ENCODE peak calls at places on chromosome 19, in ten cellular contexts. One of them, this sample, is unnamed.

GRCh38 chr19:6233051-6233826 is 46.5 kb downstream of the MLLT1 start:
- DNase-seq in testis: no peak
- DNase-seq in spleen: peak; percentile 81
- DNase-seq in GM10248: no peak
- DNase-seq in left lung: peak; percentile 80
- DNase-seq in bronchial epithelial cell: no peak
- DNase-seq in tibial artery: peak; percentile 80
- DNase-seq in B cell: no peak
- DNase-seq in fibroblast of mammary gland: peak; percentile 67
- DNase-seq in prostate gland: peak; percentile 60
- DNase-seq in this sample: no peak

GRCh38 chr19:8069116-8069973 is 16.8 kb downstream of the CCL25 start:
- DNase-seq in spleen: no peak
- DNase-seq in GM10248: no peak
- DNase-seq in B cell: no peak
- DNase-seq in fibroblast of mammary gland: peak; percentile 21
- DNase-seq in tibial artery: no peak
- DNase-seq in left lung: peak; percentile 6
- DNase-seq in testis: peak; percentile 50
- DNase-seq in prostate gland: no peak
- DNase-seq in bronchial epithelial cell: no peak
- DNase-seq in this sample: no peak

GRCh38 chr19:11176466-11177193 is 20.7 kb downstream of the KANK2 start:
- DNase-seq in B cell: no peak
- DNase-seq in GM10248: no peak
- DNase-seq in tibial artery: no peak
- DNase-seq in testis: no peak
- DNase-seq in bronchial epithelial cell: no peak
- DNase-seq in left lung: no peak
- DNase-seq in prostate gland: no peak
- DNase-seq in fibroblast of mammary gland: no peak
- DNase-seq in spleen: no peak
- DNase-seq in this sample: no peak

GRCh38 chr19:7176792-7177191 is 107.3 kb downstream of the ZNF557 start:
- DNase-seq in tibial artery: no peak
- DNase-seq in spleen: no peak
- DNase-seq in bronchial epithelial cell: no peak
- DNase-seq in left lung: no peak
- DNase-seq in prostate gland: no peak
- DNase-seq in fibroblast of mammary gland: no peak
- DNase-seq in B cell: no peak
- DNase-seq in GM10248: no peak
- DNase-seq in testis: no peak
- DNase-seq in this sample: no peak

GRCh38 chr19:35833972-35834371 is 18.3 kb downstream of the NPHS1 start:
- DNase-seq in fibroblast of mammary gland: no peak
- DNase-seq in prostate gland: no peak
- DNase-seq in testis: no peak
- DNase-seq in B cell: no peak
- DNase-seq in spleen: no peak
- DNase-seq in GM10248: no peak
- DNase-seq in bronchial epithelial cell: no peak
- DNase-seq in left lung: peak; percentile 2
- DNase-seq in tibial artery: no peak
- DNase-seq in this sample: no peak

GRCh38 chr19:35068941-35069634 is 27.6 kb downstream of the HPN start:
- DNase-seq in GM10248: no peak
- DNase-seq in fibroblast of mammary gland: no peak
- DNase-seq in spleen: no peak
- DNase-seq in B cell: no peak
- DNase-seq in bronchial epithelial cell: no peak
- DNase-seq in prostate gland: no peak
- DNase-seq in testis: no peak
- DNase-seq in left lung: no peak
- DNase-seq in tibial artery: no peak
- DNase-seq in this sample: no peak

GRCh38 chr19:4583961-4584669 is 24.6 kb upstream of the SEMA6B start:
- DNase-seq in spleen: peak; percentile 85
- DNase-seq in tibial artery: no peak
- DNase-seq in left lung: no peak
- DNase-seq in B cell: no peak
- DNase-seq in bronchial epithelial cell: no peak
- DNase-seq in prostate gland: no peak
- DNase-seq in testis: peak; percentile 57
- DNase-seq in GM10248: no peak
- DNase-seq in fibroblast of mammary gland: no peak
- DNase-seq in this sample: no peak

GRCh38 chr19:30305346-30306060 is 66.7 kb upstream of the ZNF536 start:
- DNase-seq in testis: no peak
- DNase-seq in fibroblast of mammary gland: no peak
- DNase-seq in tibial artery: no peak
- DNase-seq in spleen: no peak
- DNase-seq in B cell: no peak
- DNase-seq in left lung: no peak
- DNase-seq in GM10248: no peak
- DNase-seq in bronchial epithelial cell: no peak
- DNase-seq in prostate gland: no peak
- DNase-seq in this sample: no peak

GRCh38 chr19:805161-805561 is 7.9 kb downstream of the PTBP1 start:
- DNase-seq in GM10248: no peak
- DNase-seq in spleen: no peak
- DNase-seq in left lung: no peak
- DNase-seq in tibial artery: no peak
- DNase-seq in bronchial epithelial cell: no peak
- DNase-seq in prostate gland: no peak
- DNase-seq in B cell: no peak
- DNase-seq in fibroblast of mammary gland: no peak
- DNase-seq in testis: no peak
- DNase-seq in this sample: no peak

GRCh38 chr19:2495651-2496316 is 19.9 kb downstream of the GADD45B start:
- DNase-seq in GM10248: no peak
- DNase-seq in left lung: no peak
- DNase-seq in spleen: no peak
- DNase-seq in fibroblast of mammary gland: no peak
- DNase-seq in testis: peak; percentile 73
- DNase-seq in tibial artery: no peak
- DNase-seq in bronchial epithelial cell: no peak
- DNase-seq in prostate gland: no peak
- DNase-seq in B cell: peak; percentile 24
- DNase-seq in this sample: no peak

GRCh38 chr19:35154535-35155406 is at the start of gene FXYD5:
- DNase-seq in fibroblast of mammary gland: peak; percentile 80
- DNase-seq in tibial artery: peak; percentile 76
- DNase-seq in left lung: peak; percentile 96
- DNase-seq in bronchial epithelial cell: peak; percentile 69
- DNase-seq in GM10248: peak; percentile 80
- DNase-seq in prostate gland: no peak
- DNase-seq in testis: no peak
- DNase-seq in spleen: peak; percentile 95
- DNase-seq in B cell: peak; percentile 63
- DNase-seq in this sample: peak; percentile 63

GRCh38 chr19:934865-935422 is 9.1 kb downstream of the ARID3A start:
- DNase-seq in fibroblast of mammary gland: peak; percentile 48
- DNase-seq in B cell: no peak
- DNase-seq in prostate gland: peak; percentile 94
- DNase-seq in left lung: peak; percentile 97
- DNase-seq in bronchial epithelial cell: no peak
- DNase-seq in spleen: peak; percentile 94
- DNase-seq in GM10248: no peak
- DNase-seq in tibial artery: peak; percentile 82
- DNase-seq in testis: peak; percentile 71
- DNase-seq in this sample: no peak

GRCh38 chr19:52936151-52936957 is 13.1 kb upstream of the ZNF888 start:
- DNase-seq in B cell: no peak
- DNase-seq in fibroblast of mammary gland: no peak
- DNase-seq in left lung: no peak
- DNase-seq in bronchial epithelial cell: no peak
- DNase-seq in testis: no peak
- DNase-seq in GM10248: no peak
- DNase-seq in tibial artery: no peak
- DNase-seq in spleen: no peak
- DNase-seq in prostate gland: peak; percentile 60
- DNase-seq in this sample: no peak

GRCh38 chr19:50189326-50189725 is 14.1 kb upstream of the MYH14 start:
- DNase-seq in B cell: no peak
- DNase-seq in tibial artery: no peak
- DNase-seq in left lung: no peak
- DNase-seq in fibroblast of mammary gland: no peak
- DNase-seq in prostate gland: no peak
- DNase-seq in testis: no peak
- DNase-seq in spleen: no peak
- DNase-seq in bronchial epithelial cell: no peak
- DNase-seq in GM10248: no peak
- DNase-seq in this sample: no peak

GRCh38 chr19:47790398-47790814 is 11.9 kb downstream of the SELENOW start:
- DNase-seq in bronchial epithelial cell: peak; percentile 42
- DNase-seq in fibroblast of mammary gland: peak; percentile 61
- DNase-seq in tibial artery: peak; percentile 79
- DNase-seq in B cell: peak; percentile 83
- DNase-seq in spleen: peak; percentile 92
- DNase-seq in left lung: peak; percentile 94
- DNase-seq in GM10248: peak; percentile 81
- DNase-seq in testis: peak; percentile 93
- DNase-seq in prostate gland: peak; percentile 63
- DNase-seq in this sample: peak; percentile 72

GRCh38 chr19:47797996-47798903 is 6.1 kb downstream of the TPRX1 start:
- DNase-seq in prostate gland: no peak
- DNase-seq in fibroblast of mammary gland: no peak
- DNase-seq in testis: no peak
- DNase-seq in GM10248: no peak
- DNase-seq in spleen: no peak
- DNase-seq in B cell: no peak
- DNase-seq in bronchial epithelial cell: no peak
- DNase-seq in left lung: no peak
- DNase-seq in tibial artery: no peak
- DNase-seq in this sample: no peak

GRCh38 chr19:47796785-47797184 is 7.6 kb downstream of the TPRX1 start:
- DNase-seq in B cell: no peak
- DNase-seq in GM10248: no peak
- DNase-seq in spleen: no peak
- DNase-seq in fibroblast of mammary gland: no peak
- DNase-seq in left lung: no peak
- DNase-seq in bronchial epithelial cell: no peak
- DNase-seq in prostate gland: no peak
- DNase-seq in testis: no peak
- DNase-seq in tibial artery: no peak
- DNase-seq in this sample: no peak

GRCh38 chr19:47792616-47793015 is 11.7 kb downstream of the TPRX1 start:
- DNase-seq in spleen: no peak
- DNase-seq in testis: no peak
- DNase-seq in tibial artery: no peak
- DNase-seq in left lung: no peak
- DNase-seq in GM10248: no peak
- DNase-seq in bronchial epithelial cell: no peak
- DNase-seq in B cell: no peak
- DNase-seq in prostate gland: no peak
- DNase-seq in fibroblast of mammary gland: no peak
- DNase-seq in this sample: no peak

GRCh38 chr19:47794526-47794925 is 9.8 kb downstream of the TPRX1 start:
- DNase-seq in tibial artery: no peak
- DNase-seq in testis: no peak
- DNase-seq in prostate gland: no peak
- DNase-seq in left lung: no peak
- DNase-seq in bronchial epithelial cell: no peak
- DNase-seq in spleen: no peak
- DNase-seq in B cell: no peak
- DNase-seq in fibroblast of mammary gland: no peak
- DNase-seq in GM10248: no peak
- DNase-seq in this sample: no peak
- TF ChIP-seq CTCF in tibial artery: no peak
- TF ChIP-seq CTCF in testis: no peak
- TF ChIP-seq CTCF in prostate gland: no peak
- TF ChIP-seq CTCF in left lung: no peak
- TF ChIP-seq CTCF in bronchial epithelial cell: peak; percentile 21
- TF ChIP-seq CTCF in spleen: no peak
- TF ChIP-seq CTCF in B cell: no peak
- TF ChIP-seq CTCF in fibroblast of mammary gland: no peak
- TF ChIP-seq CTCF in GM10248: no peak
- TF ChIP-seq CTCF in this sample: no peak

GRCh38 chr19:45471866-45472556 is 4.2 kb downstream of the FOSB start:
- DNase-seq in testis: no peak
- DNase-seq in GM10248: no peak
- DNase-seq in prostate gland: no peak
- DNase-seq in B cell: no peak
- DNase-seq in bronchial epithelial cell: no peak
- DNase-seq in spleen: no peak
- DNase-seq in tibial artery: no peak
- DNase-seq in fibroblast of mammary gland: no peak
- DNase-seq in left lung: no peak
- DNase-seq in this sample: peak; percentile 33
- TF ChIP-seq CTCF in testis: no peak
- TF ChIP-seq CTCF in GM10248: no peak
- TF ChIP-seq CTCF in prostate gland: no peak
- TF ChIP-seq CTCF in B cell: no peak
- TF ChIP-seq CTCF in bronchial epithelial cell: no peak
- TF ChIP-seq CTCF in spleen: no peak
- TF ChIP-seq CTCF in tibial artery: no peak
- TF ChIP-seq CTCF in fibroblast of mammary gland: no peak
- TF ChIP-seq CTCF in left lung: no peak
- TF ChIP-seq CTCF in this sample: no peak

GRCh38 chr19:17946965-17947784 is 14.4 kb downstream of the CCDC124 start:
- DNase-seq in B cell: no peak
- DNase-seq in fibroblast of mammary gland: no peak
- DNase-seq in prostate gland: no peak
- DNase-seq in left lung: peak; percentile 75
- DNase-seq in GM10248: peak; percentile 73
- DNase-seq in bronchial epithelial cell: no peak
- DNase-seq in testis: peak; percentile 33
- DNase-seq in tibial artery: no peak
- DNase-seq in spleen: peak; percentile 88
- DNase-seq in this sample: no peak
- TF ChIP-seq CTCF in B cell: no peak
- TF ChIP-seq CTCF in fibroblast of mammary gland: no peak
- TF ChIP-seq CTCF in prostate gland: no peak
- TF ChIP-seq CTCF in left lung: no peak
- TF ChIP-seq CTCF in GM10248: no peak
- TF ChIP-seq CTCF in bronchial epithelial cell: peak; percentile 7
- TF ChIP-seq CTCF in testis: no peak
- TF ChIP-seq CTCF in tibial artery: no peak
- TF ChIP-seq CTCF in spleen: no peak
- TF ChIP-seq CTCF in this sample: no peak

GRCh38 chr19:51824603-51825002 is 29.6 kb downstream of the FPR3 start:
- DNase-seq in spleen: no peak
- DNase-seq in fibroblast of mammary gland: no peak
- DNase-seq in prostate gland: no peak
- DNase-seq in testis: no peak
- DNase-seq in tibial artery: peak; percentile 27
- DNase-seq in left lung: no peak
- DNase-seq in bronchial epithelial cell: no peak
- DNase-seq in B cell: no peak
- DNase-seq in GM10248: no peak
- DNase-seq in this sample: no peak

DNA sequence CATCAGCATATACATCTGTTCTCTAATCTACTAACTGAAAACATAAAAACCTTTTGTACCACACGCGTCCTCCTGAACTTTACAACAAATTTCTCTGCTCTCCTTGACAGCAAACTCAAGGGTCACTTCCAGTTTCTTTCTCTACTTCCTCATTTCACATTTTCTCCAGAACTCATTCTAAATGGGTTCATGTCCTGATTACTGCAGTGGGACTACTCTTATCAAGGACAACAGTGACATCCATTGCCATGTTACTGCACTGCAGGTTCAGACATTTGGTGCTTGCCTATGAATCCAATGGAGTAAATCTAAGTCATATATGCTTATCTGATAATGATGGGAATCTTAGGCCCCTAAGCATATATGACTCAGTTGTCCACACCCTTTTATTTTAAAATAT is 35.3 kb downstream of the FPR3 start:
- DNase-seq in tibial artery: no peak
- DNase-seq in fibroblast of mammary gland: peak; percentile 5
- DNase-seq in spleen: no peak
- DNase-seq in GM10248: no peak
- DNase-seq in bronchial epithelial cell: peak; percentile 1
- DNase-seq in left lung: no peak
- DNase-seq in B cell: no peak
- DNase-seq in prostate gland: no peak
- DNase-seq in testis: no peak
- DNase-seq in this sample: no peak
- TF ChIP-seq CTCF in tibial artery: no peak
- TF ChIP-seq CTCF in fibroblast of mammary gland: no peak
- TF ChIP-seq CTCF in spleen: peak; percentile 46
- TF ChIP-seq CTCF in GM10248: peak; percentile 2
- TF ChIP-seq CTCF in bronchial epithelial cell: no peak
- TF ChIP-seq CTCF in left lung: peak; percentile 14
- TF ChIP-seq CTCF in B cell: no peak
- TF ChIP-seq CTCF in prostate gland: no peak
- TF ChIP-seq CTCF in testis: no peak
- TF ChIP-seq CTCF in this sample: no peak